ENCODE peak calls at places on chromosomes 1 and 21, in ten cellular contexts. One of them, this sample, is unnamed.

GRCh38 chr1:20829946-20830345 is 42.8 kb upstream of the HP1BP3 start:
- DNase-seq in endothelial cell: no peak
- DNase-seq in iPS-NIHi11: no peak
- DNase-seq in BJ: no peak
- DNase-seq in stimulated activated naive B cell treated with anti-CD40 and anti-IgM and Interleukin-4, amounts not matched to agents 10 μg/mL and 1 μg/mL and 100 μg/mL, for 72 hours: no peak
- DNase-seq in stimulated activated CD8-positive, alpha-beta memory T cell treated with anti-CD3 and anti-CD28 coated beads, Interleukin-7, amount 100 ng/mL, for 48 hours: no peak
- DNase-seq in GM03348: no peak
- DNase-seq in bronchial epithelial cell: no peak
- DNase-seq in GM12891: no peak
- DNase-seq in right cardiac atrium: no peak
- DNase-seq in this sample: no peak

GRCh38 chr1:85085417-85085816 is 37.1 kb upstream of the MCOLN3 start:
- DNase-seq in endothelial cell: no peak
- DNase-seq in iPS-NIHi11: no peak
- DNase-seq in BJ: no peak
- DNase-seq in stimulated activated naive B cell treated with anti-CD40 and anti-IgM and Interleukin-4, amounts not matched to agents 10 μg/mL and 1 μg/mL and 100 μg/mL, for 72 hours: no peak
- DNase-seq in stimulated activated CD8-positive, alpha-beta memory T cell treated with anti-CD3 and anti-CD28 coated beads, Interleukin-7, amount 100 ng/mL, for 48 hours: no peak
- DNase-seq in GM03348: no peak
- DNase-seq in bronchial epithelial cell: no peak
- DNase-seq in GM12891: no peak
- DNase-seq in right cardiac atrium: no peak
- DNase-seq in this sample: no peak

GRCh38 chr1:87061742-87062156 is 147.3 kb downstream of the HS2ST1 start:
- DNase-seq in endothelial cell: no peak
- DNase-seq in iPS-NIHi11: no peak
- DNase-seq in BJ: no peak
- DNase-seq in stimulated activated naive B cell treated with anti-CD40 and anti-IgM and Interleukin-4, amounts not matched to agents 10 μg/mL and 1 μg/mL and 100 μg/mL, for 72 hours: no peak
- DNase-seq in stimulated activated CD8-positive, alpha-beta memory T cell treated with anti-CD3 and anti-CD28 coated beads, Interleukin-7, amount 100 ng/mL, for 48 hours: no peak
- DNase-seq in GM03348: no peak
- DNase-seq in bronchial epithelial cell: peak
- DNase-seq in GM12891: no peak
- DNase-seq in right cardiac atrium: no peak
- DNase-seq in this sample: peak

GRCh38 chr21:26595971-26596370 is 22.9 kb upstream of the CYYR1 start:
- DNase-seq in endothelial cell: no peak
- DNase-seq in iPS-NIHi11: no peak
- DNase-seq in BJ: no peak
- DNase-seq in stimulated activated naive B cell treated with anti-CD40 and anti-IgM and Interleukin-4, amounts not matched to agents 10 μg/mL and 1 μg/mL and 100 μg/mL, for 72 hours: no peak
- DNase-seq in stimulated activated CD8-positive, alpha-beta memory T cell treated with anti-CD3 and anti-CD28 coated beads, Interleukin-7, amount 100 ng/mL, for 48 hours: no peak
- DNase-seq in GM03348: no peak
- DNase-seq in bronchial epithelial cell: no peak
- DNase-seq in GM12891: no peak
- DNase-seq in right cardiac atrium: no peak
- DNase-seq in this sample: no peak

GRCh38 chr21:33007747-33008146 is 18.0 kb upstream of the OLIG2 start:
- DNase-seq in endothelial cell: no peak
- DNase-seq in iPS-NIHi11: no peak
- DNase-seq in BJ: no peak
- DNase-seq in stimulated activated naive B cell treated with anti-CD40 and anti-IgM and Interleukin-4, amounts not matched to agents 10 μg/mL and 1 μg/mL and 100 μg/mL, for 72 hours: no peak
- DNase-seq in stimulated activated CD8-positive, alpha-beta memory T cell treated with anti-CD3 and anti-CD28 coated beads, Interleukin-7, amount 100 ng/mL, for 48 hours: no peak
- DNase-seq in GM03348: no peak
- DNase-seq in bronchial epithelial cell: peak
- DNase-seq in GM12891: no peak
- DNase-seq in right cardiac atrium: no peak
- DNase-seq in this sample: peak

GRCh38 chr1:236558069-236558468 is 34.3 kb downstream of the LGALS8 start:
- DNase-seq in endothelial cell: no peak
- DNase-seq in iPS-NIHi11: no peak
- DNase-seq in BJ: no peak
- DNase-seq in stimulated activated naive B cell treated with anti-CD40 and anti-IgM and Interleukin-4, amounts not matched to agents 10 μg/mL and 1 μg/mL and 100 μg/mL, for 72 hours: no peak
- DNase-seq in stimulated activated CD8-positive, alpha-beta memory T cell treated with anti-CD3 and anti-CD28 coated beads, Interleukin-7, amount 100 ng/mL, for 48 hours: no peak
- DNase-seq in GM03348: no peak
- DNase-seq in bronchial epithelial cell: no peak
- DNase-seq in GM12891: no peak
- DNase-seq in right cardiac atrium: no peak
- DNase-seq in this sample: no peak

GRCh38 chr1:62070384-62071011 is 124.2 kb upstream of the L1TD1 start:
- DNase-seq in endothelial cell: peak
- DNase-seq in iPS-NIHi11: peak
- DNase-seq in BJ: no peak
- DNase-seq in stimulated activated naive B cell treated with anti-CD40 and anti-IgM and Interleukin-4, amounts not matched to agents 10 μg/mL and 1 μg/mL and 100 μg/mL, for 72 hours: no peak
- DNase-seq in stimulated activated CD8-positive, alpha-beta memory T cell treated with anti-CD3 and anti-CD28 coated beads, Interleukin-7, amount 100 ng/mL, for 48 hours: no peak
- DNase-seq in GM03348: peak
- DNase-seq in bronchial epithelial cell: no peak
- DNase-seq in GM12891: no peak
- DNase-seq in right cardiac atrium: no peak
- DNase-seq in this sample: peak

GRCh38 chr1:201726700-201727099 is 102.3 kb upstream of the IPO9 start:
- DNase-seq in endothelial cell: no peak
- DNase-seq in iPS-NIHi11: no peak
- DNase-seq in BJ: no peak
- DNase-seq in stimulated activated naive B cell treated with anti-CD40 and anti-IgM and Interleukin-4, amounts not matched to agents 10 μg/mL and 1 μg/mL and 100 μg/mL, for 72 hours: no peak
- DNase-seq in stimulated activated CD8-positive, alpha-beta memory T cell treated with anti-CD3 and anti-CD28 coated beads, Interleukin-7, amount 100 ng/mL, for 48 hours: no peak
- DNase-seq in GM03348: no peak
- DNase-seq in bronchial epithelial cell: no peak
- DNase-seq in GM12891: no peak
- DNase-seq in right cardiac atrium: no peak
- DNase-seq in this sample: no peak

GRCh38 chr1:20413136-20413790 is 72.7 kb downstream of the CAMK2N1 start:
- DNase-seq in endothelial cell: no peak
- DNase-seq in iPS-NIHi11: no peak
- DNase-seq in BJ: no peak
- DNase-seq in stimulated activated naive B cell treated with anti-CD40 and anti-IgM and Interleukin-4, amounts not matched to agents 10 μg/mL and 1 μg/mL and 100 μg/mL, for 72 hours: no peak
- DNase-seq in stimulated activated CD8-positive, alpha-beta memory T cell treated with anti-CD3 and anti-CD28 coated beads, Interleukin-7, amount 100 ng/mL, for 48 hours: no peak
- DNase-seq in GM03348: no peak
- DNase-seq in bronchial epithelial cell: no peak
- DNase-seq in GM12891: no peak
- DNase-seq in right cardiac atrium: no peak
- DNase-seq in this sample: no peak

GRCh38 chr21:46108827-46109226 is 10.9 kb downstream of the COL6A2 start:
- DNase-seq in endothelial cell: no peak
- DNase-seq in iPS-NIHi11: no peak
- DNase-seq in BJ: no peak
- DNase-seq in stimulated activated naive B cell treated with anti-CD40 and anti-IgM and Interleukin-4, amounts not matched to agents 10 μg/mL and 1 μg/mL and 100 μg/mL, for 72 hours: no peak
- DNase-seq in stimulated activated CD8-positive, alpha-beta memory T cell treated with anti-CD3 and anti-CD28 coated beads, Interleukin-7, amount 100 ng/mL, for 48 hours: no peak
- DNase-seq in GM03348: no peak
- DNase-seq in bronchial epithelial cell: no peak
- DNase-seq in GM12891: no peak
- DNase-seq in right cardiac atrium: no peak
- DNase-seq in this sample: no peak

GRCh38 chr1:19640363-19641316 is 3.5 kb upstream of the NBL1 start:
- DNase-seq in endothelial cell: no peak
- DNase-seq in iPS-NIHi11: peak
- DNase-seq in BJ: no peak
- DNase-seq in stimulated activated naive B cell treated with anti-CD40 and anti-IgM and Interleukin-4, amounts not matched to agents 10 μg/mL and 1 μg/mL and 100 μg/mL, for 72 hours: no peak
- DNase-seq in stimulated activated CD8-positive, alpha-beta memory T cell treated with anti-CD3 and anti-CD28 coated beads, Interleukin-7, amount 100 ng/mL, for 48 hours: no peak
- DNase-seq in GM03348: no peak
- DNase-seq in bronchial epithelial cell: peak
- DNase-seq in GM12891: no peak
- DNase-seq in right cardiac atrium: no peak
- DNase-seq in this sample: peak

GRCh38 chr1:25009675-25010262 is 79.7 kb upstream of the RUNX3 start:
- DNase-seq in endothelial cell: no peak
- DNase-seq in iPS-NIHi11: no peak
- DNase-seq in BJ: no peak
- DNase-seq in stimulated activated naive B cell treated with anti-CD40 and anti-IgM and Interleukin-4, amounts not matched to agents 10 μg/mL and 1 μg/mL and 100 μg/mL, for 72 hours: no peak
- DNase-seq in stimulated activated CD8-positive, alpha-beta memory T cell treated with anti-CD3 and anti-CD28 coated beads, Interleukin-7, amount 100 ng/mL, for 48 hours: no peak
- DNase-seq in GM03348: no peak
- DNase-seq in bronchial epithelial cell: no peak
- DNase-seq in GM12891: no peak
- DNase-seq in right cardiac atrium: no peak
- DNase-seq in this sample: no peak

GRCh38 chr1:78146137-78146822 is 100.5 kb downstream of the GIPC2 start:
- DNase-seq in endothelial cell: no peak
- DNase-seq in iPS-NIHi11: no peak
- DNase-seq in BJ: no peak
- DNase-seq in stimulated activated naive B cell treated with anti-CD40 and anti-IgM and Interleukin-4, amounts not matched to agents 10 μg/mL and 1 μg/mL and 100 μg/mL, for 72 hours: no peak
- DNase-seq in stimulated activated CD8-positive, alpha-beta memory T cell treated with anti-CD3 and anti-CD28 coated beads, Interleukin-7, amount 100 ng/mL, for 48 hours: no peak
- DNase-seq in GM03348: peak
- DNase-seq in bronchial epithelial cell: no peak
- DNase-seq in GM12891: no peak
- DNase-seq in right cardiac atrium: no peak
- DNase-seq in this sample: no peak

GRCh38 chr1:64550505-64550904 is 80.6 kb downstream of the CACHD1 start:
- DNase-seq in endothelial cell: no peak
- DNase-seq in iPS-NIHi11: no peak
- DNase-seq in BJ: no peak
- DNase-seq in stimulated activated naive B cell treated with anti-CD40 and anti-IgM and Interleukin-4, amounts not matched to agents 10 μg/mL and 1 μg/mL and 100 μg/mL, for 72 hours: no peak
- DNase-seq in stimulated activated CD8-positive, alpha-beta memory T cell treated with anti-CD3 and anti-CD28 coated beads, Interleukin-7, amount 100 ng/mL, for 48 hours: no peak
- DNase-seq in GM03348: no peak
- DNase-seq in bronchial epithelial cell: peak
- DNase-seq in GM12891: no peak
- DNase-seq in right cardiac atrium: no peak
- DNase-seq in this sample: no peak

GRCh38 chr1:77687519-77687906 is 5.1 kb upstream of the ZZZ3 start:
- DNase-seq in endothelial cell: peak
- DNase-seq in iPS-NIHi11: peak
- DNase-seq in BJ: no peak
- DNase-seq in stimulated activated naive B cell treated with anti-CD40 and anti-IgM and Interleukin-4, amounts not matched to agents 10 μg/mL and 1 μg/mL and 100 μg/mL, for 72 hours: no peak
- DNase-seq in stimulated activated CD8-positive, alpha-beta memory T cell treated with anti-CD3 and anti-CD28 coated beads, Interleukin-7, amount 100 ng/mL, for 48 hours: no peak
- DNase-seq in GM03348: no peak
- DNase-seq in bronchial epithelial cell: no peak
- DNase-seq in GM12891: no peak
- DNase-seq in right cardiac atrium: peak
- DNase-seq in this sample: no peak

GRCh38 chr1:35882586-35882944 is 444 bp upstream of the AGO1 start:
- DNase-seq in endothelial cell: no peak
- DNase-seq in iPS-NIHi11: no peak
- DNase-seq in BJ: no peak
- DNase-seq in stimulated activated naive B cell treated with anti-CD40 and anti-IgM and Interleukin-4, amounts not matched to agents 10 μg/mL and 1 μg/mL and 100 μg/mL, for 72 hours: no peak
- DNase-seq in stimulated activated CD8-positive, alpha-beta memory T cell treated with anti-CD3 and anti-CD28 coated beads, Interleukin-7, amount 100 ng/mL, for 48 hours: no peak
- DNase-seq in GM03348: no peak
- DNase-seq in bronchial epithelial cell: no peak
- DNase-seq in GM12891: no peak
- DNase-seq in right cardiac atrium: peak
- DNase-seq in this sample: no peak

GRCh38 chr1:39955547-39956539 is 898 bp downstream of the MFSD2A start:
- DNase-seq in endothelial cell: no peak
- DNase-seq in iPS-NIHi11: peak
- DNase-seq in BJ: no peak
- DNase-seq in stimulated activated naive B cell treated with anti-CD40 and anti-IgM and Interleukin-4, amounts not matched to agents 10 μg/mL and 1 μg/mL and 100 μg/mL, for 72 hours: peak
- DNase-seq in stimulated activated CD8-positive, alpha-beta memory T cell treated with anti-CD3 and anti-CD28 coated beads, Interleukin-7, amount 100 ng/mL, for 48 hours: peak
- DNase-seq in GM03348: peak
- DNase-seq in bronchial epithelial cell: peak
- DNase-seq in GM12891: peak
- DNase-seq in right cardiac atrium: no peak
- DNase-seq in this sample: peak

GRCh38 chr21:16418663-16419062 is 688.9 kb downstream of the USP25 start:
- DNase-seq in endothelial cell: no peak
- DNase-seq in iPS-NIHi11: no peak
- DNase-seq in BJ: no peak
- DNase-seq in stimulated activated naive B cell treated with anti-CD40 and anti-IgM and Interleukin-4, amounts not matched to agents 10 μg/mL and 1 μg/mL and 100 μg/mL, for 72 hours: no peak
- DNase-seq in stimulated activated CD8-positive, alpha-beta memory T cell treated with anti-CD3 and anti-CD28 coated beads, Interleukin-7, amount 100 ng/mL, for 48 hours: no peak
- DNase-seq in GM03348: no peak
- DNase-seq in bronchial epithelial cell: peak
- DNase-seq in GM12891: no peak
- DNase-seq in right cardiac atrium: no peak
- DNase-seq in this sample: no peak

GRCh38 chr1:29245876-29246275 is 9.6 kb downstream of the PTPRU start:
- DNase-seq in endothelial cell: no peak
- DNase-seq in iPS-NIHi11: no peak
- DNase-seq in BJ: no peak
- DNase-seq in stimulated activated naive B cell treated with anti-CD40 and anti-IgM and Interleukin-4, amounts not matched to agents 10 μg/mL and 1 μg/mL and 100 μg/mL, for 72 hours: no peak
- DNase-seq in stimulated activated CD8-positive, alpha-beta memory T cell treated with anti-CD3 and anti-CD28 coated beads, Interleukin-7, amount 100 ng/mL, for 48 hours: no peak
- DNase-seq in GM03348: peak
- DNase-seq in bronchial epithelial cell: peak
- DNase-seq in GM12891: no peak
- DNase-seq in right cardiac atrium: no peak
- DNase-seq in this sample: peak

GRCh38 chr1:109785446-109786106 is 21.9 kb upstream of the EPS8L3 start:
- DNase-seq in endothelial cell: no peak
- DNase-seq in iPS-NIHi11: no peak
- DNase-seq in BJ: no peak
- DNase-seq in stimulated activated naive B cell treated with anti-CD40 and anti-IgM and Interleukin-4, amounts not matched to agents 10 μg/mL and 1 μg/mL and 100 μg/mL, for 72 hours: no peak
- DNase-seq in stimulated activated CD8-positive, alpha-beta memory T cell treated with anti-CD3 and anti-CD28 coated beads, Interleukin-7, amount 100 ng/mL, for 48 hours: no peak
- DNase-seq in GM03348: no peak
- DNase-seq in bronchial epithelial cell: no peak
- DNase-seq in GM12891: no peak
- DNase-seq in right cardiac atrium: no peak
- DNase-seq in this sample: no peak